ENCODE peak calls at places on chromosome 20, in four cellular contexts. One of them, this sample, is unnamed.

GRCh38 chr20:37165031-37165430 is 14.1 kb upstream of the RPN2 start:
- DNase-seq in IMR-90: no peak
- DNase-seq in A549: no peak
- DNase-seq in K562: no peak
- DNase-seq in this sample: no peak

GRCh38 chr20:7741866-7742265 is 198.4 kb downstream of the HAO1 start:
- DNase-seq in IMR-90: no peak
- DNase-seq in A549: no peak
- DNase-seq in K562: no peak
- DNase-seq in this sample: no peak

GRCh38 chr20:2538356-2538755 is 2.0 kb downstream of the TMC2 start:
- DNase-seq in IMR-90: no peak
- DNase-seq in A549: no peak
- DNase-seq in K562: no peak
- DNase-seq in this sample: no peak

GRCh38 chr20:19936801-19937583 is 80.2 kb upstream of the NAA20 start:
- DNase-seq in IMR-90: no peak
- DNase-seq in A549: no peak
- DNase-seq in K562: no peak
- DNase-seq in this sample: no peak

GRCh38 chr20:2386516-2387179 is 5.9 kb downstream of the TGM6 start:
- DNase-seq in IMR-90: peak; percentile 38
- DNase-seq in A549: no peak
- DNase-seq in K562: no peak
- DNase-seq in this sample: no peak

GRCh38 chr20:54025166-54025835 is 45.1 kb downstream of the BCAS1 start:
- DNase-seq in IMR-90: no peak
- DNase-seq in A549: no peak
- DNase-seq in K562: no peak
- DNase-seq in this sample: no peak

GRCh38 chr20:33130553-33130952 is 37.4 kb upstream of the BPIFA2 start:
- DNase-seq in IMR-90: no peak
- DNase-seq in A549: no peak
- DNase-seq in K562: no peak
- DNase-seq in this sample: no peak

GRCh38 chr20:61253264-61253639 is 1.2 kb downstream of the CDH4 start:
- DNase-seq in IMR-90: peak; percentile 45
- DNase-seq in A549: peak; percentile 45
- DNase-seq in K562: no peak
- DNase-seq in this sample: no peak

GRCh38 chr20:16215056-16215455 is 358.2 kb downstream of the KIF16B start:
- DNase-seq in IMR-90: no peak
- DNase-seq in A549: no peak
- DNase-seq in K562: no peak
- DNase-seq in this sample: no peak

GRCh38 chr20:15380770-15381169 is 1043.4 kb upstream of the FLRT3 start:
- DNase-seq in IMR-90: no peak
- DNase-seq in A549: no peak
- DNase-seq in K562: no peak
- DNase-seq in this sample: no peak

GRCh38 chr20:41169184-41169690 is 31.9 kb downstream of the PLCG1 start:
- DNase-seq in IMR-90: no peak
- DNase-seq in A549: no peak
- DNase-seq in K562: no peak
- DNase-seq in this sample: no peak

GRCh38 chr20:22834651-22835256 is 200.4 kb upstream of the SSTR4 start:
- DNase-seq in IMR-90: no peak
- DNase-seq in A549: no peak
- DNase-seq in K562: no peak
- DNase-seq in this sample: no peak

GRCh38 chr20:47181056-47181862 is 175.2 kb downstream of the ZMYND8 start:
- DNase-seq in IMR-90: peak; percentile 83
- DNase-seq in A549: peak; percentile 82
- DNase-seq in K562: peak; percentile 61
- DNase-seq in this sample: peak; percentile 92

GRCh38 chr20:433300-433975 is 25.3 kb downstream of the RBCK1 start:
- DNase-seq in IMR-90: no peak
- DNase-seq in A549: no peak
- DNase-seq in K562: no peak
- DNase-seq in this sample: no peak

GRCh38 chr20:42366626-42367025 is 748.4 kb upstream of the CHD6 start:
- DNase-seq in IMR-90: no peak
- DNase-seq in A549: no peak
- DNase-seq in K562: no peak
- DNase-seq in this sample: no peak

GRCh38 chr20:18032977-18033892 is 24.5 kb downstream of the OVOL2 start:
- DNase-seq in IMR-90: peak; percentile 4
- DNase-seq in A549: no peak
- DNase-seq in K562: no peak
- DNase-seq in this sample: peak; percentile 89

GRCh38 chr20:58963060-58963584 is 17.9 kb upstream of the NELFCD start:
- DNase-seq in IMR-90: no peak
- DNase-seq in A549: no peak
- DNase-seq in K562: no peak
- DNase-seq in this sample: no peak

GRCh38 chr20:44911264-44911921 is 1.5 kb downstream of the PABPC1L start:
- DNase-seq in IMR-90: peak; percentile 28
- DNase-seq in A549: peak; percentile 88
- DNase-seq in K562: peak; percentile 83
- DNase-seq in this sample: peak; percentile 96

GRCh38 chr20:19690462-19690861 is 67.6 kb upstream of the RIN2 start:
- DNase-seq in IMR-90: peak; percentile 1
- DNase-seq in A549: no peak
- DNase-seq in K562: no peak
- DNase-seq in this sample: no peak

DNA sequence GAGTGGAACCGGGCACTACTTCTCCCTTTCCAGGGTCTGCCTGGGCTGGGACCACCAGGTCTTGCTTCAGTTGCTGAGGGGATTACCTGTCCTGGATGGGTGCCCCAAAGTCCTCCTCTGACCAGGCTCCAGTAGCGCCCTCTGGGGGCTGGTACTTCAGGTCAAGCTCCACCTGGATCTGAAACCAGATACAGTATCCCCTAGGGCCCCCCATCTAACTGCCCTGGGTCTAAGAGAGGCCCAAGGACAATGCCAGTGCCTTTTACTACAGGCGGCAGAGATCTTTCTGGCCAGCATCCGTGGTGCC is 11.2 kb upstream of the SPAG4 start:
- DNase-seq in IMR-90: no peak
- DNase-seq in A549: no peak
- DNase-seq in K562: peak; percentile 55
- DNase-seq in this sample: peak; percentile 70
- TF ChIP-seq MAZ in IMR-90: no peak
- TF ChIP-seq MAZ in A549: no peak
- TF ChIP-seq MAZ in K562: no peak
- TF ChIP-seq MAZ in this sample: no peak

DNA sequence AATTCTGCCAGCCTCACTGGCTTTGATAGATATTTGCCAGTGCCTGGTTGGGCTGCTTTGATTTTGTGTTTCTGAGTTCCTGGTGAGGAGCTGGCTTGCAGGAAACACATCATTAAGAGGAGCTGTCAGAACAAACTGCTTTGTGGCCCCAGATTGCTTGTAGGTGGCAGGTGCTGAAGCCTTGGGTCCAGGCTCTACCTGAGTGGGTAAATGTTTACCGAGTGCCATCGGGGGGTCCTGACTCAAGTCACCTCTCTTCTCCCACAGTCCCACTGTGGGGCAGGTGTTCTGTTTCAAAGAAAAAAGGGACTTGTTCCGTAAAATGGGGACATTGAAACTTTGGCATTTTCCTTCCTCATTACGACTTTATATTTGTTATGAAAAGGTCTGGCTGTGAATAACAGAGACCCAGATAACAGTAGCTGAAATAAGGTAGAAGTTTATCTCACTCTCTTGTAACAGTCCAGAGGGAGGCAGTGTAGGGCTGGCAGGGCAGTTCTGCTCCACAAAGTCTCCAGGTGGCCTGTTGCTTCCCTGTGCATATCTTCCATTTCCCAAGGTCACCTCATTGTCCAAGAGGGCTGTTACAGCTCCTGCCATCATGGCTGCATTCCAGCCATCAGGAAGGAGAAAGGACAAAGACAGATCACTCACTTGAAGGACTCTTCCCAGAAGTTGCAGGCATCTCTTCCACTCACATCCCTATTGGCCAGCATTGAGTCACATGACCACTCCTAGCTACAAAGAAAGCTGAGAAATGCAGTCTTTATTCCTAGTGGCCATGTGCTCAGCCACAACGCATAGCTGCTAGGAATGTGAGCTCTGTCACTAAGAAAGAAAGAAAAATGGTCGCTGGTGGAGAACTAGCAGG is 149.9 kb upstream of the KCNG1 start:
- DNase-seq in IMR-90: no peak
- DNase-seq in A549: peak; percentile 12
- DNase-seq in K562: no peak
- DNase-seq in this sample: no peak
- TF ChIP-seq MAZ in IMR-90: no peak
- TF ChIP-seq MAZ in A549: no peak
- TF ChIP-seq MAZ in K562: no peak
- TF ChIP-seq MAZ in this sample: no peak

GRCh38 chr20:50692553-50692933 is 1.2 kb upstream of the RIPOR3 start:
- DNase-seq in IMR-90: no peak
- DNase-seq in A549: no peak
- DNase-seq in K562: no peak
- DNase-seq in this sample: no peak

GRCh38 chr20:50691585-50692552 is 527 bp upstream of the RIPOR3 start:
- DNase-seq in IMR-90: peak; percentile 69
- DNase-seq in A549: no peak
- DNase-seq in K562: peak; percentile 70
- DNase-seq in this sample: no peak

GRCh38 chr20:50694379-50695143 is 3.2 kb upstream of the RIPOR3 start:
- DNase-seq in IMR-90: peak; percentile 36
- DNase-seq in A549: no peak
- DNase-seq in K562: no peak
- DNase-seq in this sample: peak; percentile 47

GRCh38 chr20:50693001-50693400 is 1.7 kb upstream of the RIPOR3 start:
- DNase-seq in IMR-90: no peak
- DNase-seq in A549: no peak
- DNase-seq in K562: no peak
- DNase-seq in this sample: no peak

DNA sequence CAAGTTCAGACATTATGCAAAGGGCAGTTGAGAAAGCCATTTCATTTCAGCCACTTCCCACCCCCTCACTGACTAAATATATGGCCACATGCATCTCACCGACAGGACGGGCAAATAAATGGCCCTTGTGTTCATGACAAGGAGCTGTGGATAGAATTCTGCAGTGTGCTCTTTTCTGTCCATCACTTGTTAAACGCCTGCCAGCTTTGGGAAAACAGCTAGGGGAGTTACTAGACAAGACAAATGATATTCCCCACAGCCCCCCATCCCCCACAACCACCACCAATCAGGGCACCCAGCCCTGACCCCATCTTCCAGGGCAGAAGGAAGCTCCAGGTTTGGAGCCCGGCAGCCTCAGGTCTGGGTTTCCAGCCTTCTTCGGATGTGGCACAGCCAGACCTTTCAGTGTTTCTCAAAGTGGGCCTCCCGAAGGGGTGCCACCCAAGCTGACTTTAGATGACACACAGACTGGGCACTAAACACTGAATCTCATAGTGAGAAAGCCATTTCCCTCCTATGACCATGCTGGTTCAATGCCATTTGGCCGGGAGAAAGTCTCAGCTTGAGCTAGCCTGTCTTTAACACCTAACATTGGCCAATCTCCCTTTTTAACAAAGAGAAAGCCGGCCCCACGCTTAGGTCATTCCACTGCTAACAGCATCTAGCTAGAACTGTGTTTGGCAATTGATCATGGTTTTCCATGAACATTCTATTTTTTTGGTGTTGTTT is 4.0 kb upstream of the RIPOR3 start:
- DNase-seq in IMR-90: no peak
- DNase-seq in A549: no peak
- DNase-seq in K562: no peak
- DNase-seq in this sample: no peak
- TF ChIP-seq MAZ in IMR-90: no peak
- TF ChIP-seq MAZ in A549: no peak
- TF ChIP-seq MAZ in K562: no peak
- TF ChIP-seq MAZ in this sample: no peak

DNA sequence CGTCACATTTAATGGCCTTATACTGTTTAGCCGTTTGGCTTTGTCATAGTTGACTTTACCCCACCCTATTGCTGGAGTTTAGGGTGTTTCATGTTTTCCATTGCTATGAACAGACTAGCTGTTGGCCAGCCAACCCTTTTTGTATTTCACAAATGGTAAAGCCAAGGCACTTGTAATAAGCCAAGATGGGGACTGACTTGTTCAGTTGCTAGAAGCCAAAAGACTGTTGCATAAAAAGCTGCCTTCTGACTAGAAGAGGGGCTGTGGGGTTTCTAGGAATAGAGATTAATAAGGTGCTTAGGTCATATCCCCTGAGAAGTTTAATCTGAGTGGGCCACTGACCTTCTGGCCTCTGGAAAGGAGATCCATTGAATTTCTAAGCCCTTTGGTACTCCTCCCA is 211.0 kb downstream of the PLCB4 start:
- DNase-seq in IMR-90: no peak
- DNase-seq in A549: no peak
- DNase-seq in K562: no peak
- DNase-seq in this sample: no peak
- TF ChIP-seq MAZ in IMR-90: no peak
- TF ChIP-seq MAZ in A549: no peak
- TF ChIP-seq MAZ in K562: no peak
- TF ChIP-seq MAZ in this sample: no peak

GRCh38 chr20:50464725-50465650 is 45.2 kb upstream of the PTPN1 start:
- DNase-seq in IMR-90: peak; percentile 28
- DNase-seq in A549: no peak
- DNase-seq in K562: no peak
- DNase-seq in this sample: peak; percentile 46

GRCh38 chr20:50467618-50468373 is 42.4 kb upstream of the PTPN1 start:
- DNase-seq in IMR-90: peak; percentile 50
- DNase-seq in A549: peak; percentile 75
- DNase-seq in K562: peak; percentile 77
- DNase-seq in this sample: peak; percentile 77

GRCh38 chr20:50460608-50461268 is 49.4 kb upstream of the PTPN1 start:
- DNase-seq in IMR-90: peak; percentile 75
- DNase-seq in A549: peak; percentile 86
- DNase-seq in K562: peak; percentile 86
- DNase-seq in this sample: peak; percentile 91

GRCh38 chr20:50462093-50462685 is 48.0 kb upstream of the PTPN1 start:
- DNase-seq in IMR-90: peak; percentile 27
- DNase-seq in A549: no peak
- DNase-seq in K562: no peak
- DNase-seq in this sample: no peak

GRCh38 chr20:50464026-50464724 is 46.0 kb upstream of the PTPN1 start:
- DNase-seq in IMR-90: peak; percentile 49
- DNase-seq in A549: peak; percentile 59
- DNase-seq in K562: peak; percentile 73
- DNase-seq in this sample: peak; percentile 66
- TF ChIP-seq MAZ in IMR-90: peak; percentile 23
- TF ChIP-seq MAZ in A549: no peak
- TF ChIP-seq MAZ in K562: peak; percentile 62
- TF ChIP-seq MAZ in this sample: peak; percentile 45

DNA sequence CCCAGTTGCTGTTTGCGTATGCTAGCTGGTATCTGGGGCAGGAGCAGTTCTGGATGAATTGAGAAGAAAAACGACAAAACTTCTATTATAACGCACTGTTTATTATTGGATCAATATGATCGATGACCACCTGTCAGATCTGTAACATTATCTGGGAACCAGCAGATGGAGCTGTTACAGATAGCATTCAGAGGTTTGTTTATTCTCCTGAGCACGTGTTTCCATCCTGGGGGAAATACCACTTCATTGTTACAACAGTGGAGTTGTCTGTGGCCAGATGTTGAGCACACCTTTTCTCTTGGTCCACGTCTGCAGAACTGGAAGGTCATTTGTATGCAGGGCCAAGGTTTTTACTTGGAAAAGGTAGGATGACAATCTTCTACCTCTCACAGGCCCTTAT is 16.0 kb upstream of the NKX2-2 start:
- DNase-seq in IMR-90: no peak
- DNase-seq in A549: no peak
- DNase-seq in K562: no peak
- DNase-seq in this sample: peak; percentile 66
- TF ChIP-seq MAZ in IMR-90: no peak
- TF ChIP-seq MAZ in A549: no peak
- TF ChIP-seq MAZ in K562: no peak
- TF ChIP-seq MAZ in this sample: no peak

This sample was measured in HepG2.